ENCODE peak calls at places on chromosomes 16 and 17, in nine cellular contexts. K is HFF-Myc, F is pons, L is SHP77, Q is T-cell, G is AG20443, A is nephron progenitor cell, D is esophagus muscularis mucosa, C is non-pigmented ciliary epithelial cell. I is an unnamed sample.

GRCh38 chr17:2394775-2395191 is 6.1 kb downstream of the MNT start:
- DNase-seq in K (no peak), F (no peak), L (no peak), Q (no peak), G (no peak), A (no peak), D (no peak), C (no peak), I (no peak)

GRCh38 chr17:48441231-48441711 is 11.3 kb upstream of the SKAP1 start:
- DNase-seq in K (no peak), F (no peak), L (no peak), Q (peak), G (no peak), A (no peak), D (no peak), C (no peak), I (no peak)

GRCh38 chr16:22977294-22977697 is 163.3 kb downstream of the HS3ST2 start:
- DNase-seq in K (no peak), F (peak), L (no peak), Q (no peak), G (peak), A (no peak), D (peak), C (no peak), I (no peak)

GRCh38 chr16:11071829-11072228 is 127.5 kb downstream of the CLEC16A start:
- DNase-seq in K (no peak), F (no peak), L (no peak), Q (no peak), G (no peak), A (no peak), D (no peak), C (no peak), I (no peak)

GRCh38 chr17:73561066-73561465 is 83.2 kb downstream of the SDK2 start:
- DNase-seq in K (no peak), F (no peak), L (no peak), Q (no peak), G (no peak), A (no peak), D (no peak), C (no peak), I (no peak)

GRCh38 chr16:31334934-31335333 is 20.0 kb upstream of the ITGAX start:
- DNase-seq in K (no peak), F (no peak), L (no peak), Q (no peak), G (no peak), A (no peak), D (no peak), C (no peak), I (no peak)

GRCh38 chr16:72313903-72314302 is 141.9 kb upstream of the PMFBP1 start:
- DNase-seq in K (no peak), F (no peak), L (no peak), Q (no peak), G (no peak), A (no peak), D (no peak), C (no peak), I (no peak)

GRCh38 chr16:12773216-12773615 is 30.5 kb downstream of the CPPED1 start:
- DNase-seq in K (no peak), F (no peak), L (no peak), Q (no peak), G (no peak), A (no peak), D (no peak), C (no peak), I (no peak)

GRCh38 chr16:5385115-5385514 is 287.5 kb upstream of the EEF2KMT start:
- DNase-seq in K (no peak), F (no peak), L (no peak), Q (no peak), G (no peak), A (no peak), D (no peak), C (no peak), I (no peak)

GRCh38 chr17:61352408-61352770 is 47.3 kb upstream of the TBX2 start:
- DNase-seq in K (no peak), F (no peak), L (no peak), Q (no peak), G (no peak), A (no peak), D (no peak), C (no peak), I (no peak)

GRCh38 chr16:15752717-15753488 is 102.9 kb downstream of the NDE1 start:
- DNase-seq in K (no peak), F (no peak), L (no peak), Q (no peak), G (no peak), A (no peak), D (no peak), C (no peak), I (no peak)

GRCh38 chr16:67240506-67240905 is 6.8 kb downstream of the FHOD1 start:
- DNase-seq in K (no peak), F (no peak), L (no peak), Q (no peak), G (peak), A (no peak), D (no peak), C (no peak), I (no peak)

GRCh38 chr17:51585514-51586104 is 325.3 kb downstream of the UTP18 start:
- DNase-seq in K (no peak), F (peak), L (peak), Q (no peak), G (no peak), A (peak), D (peak), C (no peak), I (peak)